ENCODE peak calls at places on chromosomes 11 and 22, in ten cellular contexts. X is retinal pigment epithelial cell; D is skeletal muscle cell; L is cardiac muscle cell; A is body of pancreas; Q is activated CD4-positive, alpha-beta T cell treated with anti-CD3 and anti-CD28 coated beads for 24 hours; M is HuH-7.5; H is stimulated activated CD8-positive, alpha-beta memory T cell treated with anti-CD3 and anti-CD28 coated beads, Interleukin-4, amount 100 ng/mL, for 48 hours; I is non-pigmented ciliary epithelial cell; K is effector memory CD4-positive, alpha-beta T cell. W is an unnamed sample.

GRCh38 chr11:1071571-1072115 is 3.0 kb upstream of the MUC2 start:
- DNase-seq in H (no peak), D (no peak), I (no peak), K (no peak), L (no peak), X (no peak), A (no peak), M (no peak), Q (no peak), W (no peak)

GRCh38 chr11:40338739-40339138 is 1120.7 kb downstream of the LRRC4C start:
- DNase-seq in Q (no peak), D (peak), X (no peak), M (no peak), L (peak), A (no peak), H (no peak), I (peak), K (no peak), W (peak)

GRCh38 chr22:39173050-39173706 is 20.7 kb upstream of the CBX7 start:
- DNase-seq in D (no peak), A (no peak), H (peak), K (no peak), X (no peak), I (no peak), M (no peak), Q (no peak), L (no peak), W (no peak)

GRCh38 chr11:75667831-75668507 is 869 bp downstream of the MAP6 start:
- DNase-seq in Q (peak), D (no peak), L (peak), K (no peak), X (no peak), H (peak), I (no peak), A (peak), M (peak), W (peak)

GRCh38 chr11:114152785-114153184 is 93.3 kb downstream of the ZBTB16 start:
- DNase-seq in K (no peak), I (no peak), H (no peak), M (no peak), L (no peak), Q (no peak), A (no peak), D (no peak), X (no peak), W (no peak)

GRCh38 chr11:87351671-87352070 is 313.9 kb downstream of the TMEM135 start:
- DNase-seq in K (no peak), A (no peak), I (no peak), D (no peak), X (no peak), H (no peak), L (no peak), Q (no peak), M (no peak), W (no peak)

GRCh38 chr22:37248251-37248650 is 4.2 kb upstream of the RAC2 start:
- DNase-seq in D (no peak), M (no peak), A (no peak), X (no peak), L (no peak), K (no peak), I (no peak), H (peak), Q (no peak), W (no peak)

GRCh38 chr11:68146704-68147474 is 25.7 kb upstream of the CHKA start:
- DNase-seq in M (peak), L (peak), K (no peak), X (no peak), Q (no peak), I (no peak), D (no peak), H (no peak), A (peak), W (peak)

GRCh38 chr22:33513388-33514336 is 406.6 kb downstream of the LARGE1 start:
- DNase-seq in L (peak), X (no peak), D (peak), Q (no peak), K (no peak), A (no peak), I (no peak), H (no peak), M (no peak), W (no peak)

GRCh38 chr22:42281284-42281683 is 10.8 kb upstream of the TCF20 start:
- DNase-seq in M (no peak), K (no peak), A (no peak), H (no peak), Q (no peak), D (no peak), L (no peak), X (no peak), I (no peak), W (no peak)

GRCh38 chr22:23856721-23857605 is 712 bp upstream of the SLC2A11 start:
- DNase-seq in K (peak), M (peak), I (no peak), D (no peak), X (no peak), L (peak), Q (no peak), H (peak), A (peak), W (no peak)

GRCh38 chr22:43299736-43300135 is 43.4 kb downstream of the SCUBE1 start:
- DNase-seq in Q (no peak), K (no peak), I (no peak), L (no peak), X (no peak), D (no peak), A (no peak), H (no peak), M (no peak), W (no peak)

GRCh38 chr22:24434472-24435322 is 7.3 kb downstream of the ADORA2A start:
- DNase-seq in D (no peak), Q (peak), A (no peak), H (peak), X (no peak), I (no peak), M (no peak), K (peak), L (peak), W (peak)

GRCh38 chr11:123577081-123577598 is 77.3 kb downstream of the SCN3B start:
- DNase-seq in X (no peak), H (peak), K (peak), I (no peak), D (no peak), M (peak), Q (peak), L (peak), A (peak), W (peak)

GRCh38 chr11:43575931-43576833 is 104.4 kb upstream of the HSD17B12 start:
- DNase-seq in M (no peak), K (no peak), L (peak), I (no peak), X (no peak), A (no peak), Q (no peak), H (no peak), D (no peak), W (no peak)

GRCh38 chr22:31753005-31753633 is 700 bp upstream of the DEPDC5 start:
- DNase-seq in X (no peak), H (peak), L (peak), D (no peak), A (peak), Q (no peak), K (no peak), I (no peak), M (peak), W (peak)

GRCh38 chr11:2796508-2797180 is 88.9 kb downstream of the CDKN1C start:
- DNase-seq in D (no peak), K (no peak), X (no peak), H (no peak), Q (no peak), I (no peak), L (no peak), A (no peak), M (no peak), W (peak)

GRCh38 chr11:35525501-35526175 is at the start of gene PAMR1:
- DNase-seq in Q (peak), L (peak), A (peak), I (no peak), K (no peak), D (no peak), H (peak), M (no peak), X (no peak), W (peak)

GRCh38 chr11:46446343-46446751 is 54.8 kb upstream of the CHRM4 start:
- DNase-seq in M (no peak), H (no peak), I (no peak), D (peak), X (no peak), A (no peak), L (peak), K (no peak), Q (no peak), W (no peak)

GRCh38 chr22:22978637-22979036 is 91.0 kb downstream of the IGLL5 start:
- DNase-seq in X (no peak), I (no peak), K (no peak), Q (no peak), A (no peak), L (no peak), H (no peak), M (no peak), D (no peak), W (no peak)

GRCh38 chr11:1560618-1561251 is 11.3 kb downstream of the DUSP8 start:
- DNase-seq in X (no peak), M (no peak), H (no peak), A (no peak), I (no peak), Q (no peak), L (no peak), K (no peak), D (no peak), W (no peak)

GRCh38 chr11:58609723-58610122 is 12.7 kb upstream of the CNTF start:
- DNase-seq in K (no peak), M (no peak), Q (no peak), D (no peak), X (no peak), H (no peak), A (no peak), I (no peak), L (no peak), W (no peak)

GRCh38 chr11:134560566-134561347 is 148.7 kb upstream of the B3GAT1 start:
- DNase-seq in L (no peak), D (no peak), H (no peak), Q (no peak), X (no peak), I (no peak), A (no peak), K (no peak), M (no peak), W (peak)

GRCh38 chr11:65207918-65208784 is 26.4 kb downstream of the CAPN1 start:
- DNase-seq in I (no peak), K (no peak), H (no peak), D (no peak), X (no peak), Q (no peak), A (no peak), M (no peak), L (no peak), W (no peak)

GRCh38 chr22:17647996-17648395 is 9.4 kb downstream of the BCL2L13 start:
- DNase-seq in D (no peak), K (no peak), I (no peak), X (no peak), M (no peak), H (no peak), A (no peak), Q (no peak), L (peak), W (no peak)

W was measured in SJCRH30.